ENCODE peak calls at places on chromosome 9, in five cellular contexts. H is Peyer's patch, K is transverse colon, O is right lobe of liver, D is A549. I is an unnamed sample. For H3K4me1, the result is how much of the 10 kb centered on the place peaks cover.

GRCh38 chr9:110555971-110556370 is 23.6 kb downstream of the SVEP1 start:
- DNase-seq in H (peak), K (peak), O (peak), D (peak), I (peak)

GRCh38 chr9:92763721-92764380 is 782 bp downstream of the BICD2 start:
- DNase-seq in H (peak), K (peak), O (peak), D (no peak), I (peak)

GRCh38 chr9:77014597-77015263 is 4.7 kb upstream of the FOXB2 start:
- DNase-seq in H (no peak), K (no peak), O (no peak), D (no peak), I (no peak)

GRCh38 chr9:109229682-109230081 is 62.6 kb upstream of the FRRS1L start:
- DNase-seq in H (no peak), K (no peak), O (no peak), D (no peak), I (no peak)

GRCh38 chr9:127521919-127522304 is 70.6 kb downstream of the LRSAM1 start:
- DNase-seq in H (no peak), K (no peak), O (no peak), D (no peak), I (peak)

GRCh38 chr9:108761530-108762347 is 94.0 kb downstream of the ACTL7B start:
- DNase-seq in H (peak), K (peak), O (peak), D (peak), I (peak)

GRCh38 chr9:32783168-32783891 is at the start of gene TMEM215:
- DNase-seq in H (no peak), K (no peak), O (peak), D (peak), I (no peak)

GRCh38 chr9:113426701-113427100 is 16.2 kb downstream of the C9orf43 start:
- DNase-seq in H (no peak), K (no peak), O (no peak), D (no peak), I (no peak)

GRCh38 chr9:110947645-110948044 is 90.6 kb downstream of the LPAR1 start:
- DNase-seq in H (no peak), K (no peak), O (no peak), D (no peak), I (no peak)

GRCh38 chr9:133333566-133333965 is 2.4 kb downstream of the SURF6 start:
- DNase-seq in H (peak), K (no peak), O (no peak), D (no peak), I (no peak)

GRCh38 chr9:13023498-13023897 is 248.7 kb downstream of the LURAP1L start:
- DNase-seq in H (no peak), K (no peak), O (no peak), D (no peak), I (no peak)

GRCh38 chr9:74777136-74777879 is 110.4 kb downstream of the TRPM6 start:
- DNase-seq in H (peak), K (peak), O (peak), D (peak), I (peak)

GRCh38 chr9:133959966-133960567 is 32.1 kb downstream of the VAV2 start:
- DNase-seq in H (no peak), K (no peak), O (peak), D (no peak), I (no peak)

GRCh38 chr9:97763884-97764283 is 66.7 kb upstream of the XPA start:
- DNase-seq in H (no peak), K (no peak), O (no peak), D (no peak), I (no peak)

GRCh38 chr9:72383978-72384709 is 19.1 kb upstream of the ZFAND5 start:
- DNase-seq in H (no peak), K (no peak), O (no peak), D (no peak), I (no peak)

GRCh38 chr9:96509848-96510247 is 59.9 kb downstream of the HABP4 start:
- DNase-seq in H (no peak), K (no peak), O (no peak), D (no peak), I (no peak)

GRCh38 chr9:121053544-121053943 is 3.5 kb upstream of the C5 start:
- DNase-seq in H (no peak), K (no peak), O (peak), D (no peak), I (peak)

GRCh38 chr9:1052119-1052907 is 2.2 kb downstream of the DMRT2 start:
- DNase-seq in H (no peak), K (no peak), O (no peak), D (no peak), I (no peak)

GRCh38 chr9:1049641-1050040 is 516 bp upstream of the DMRT2 start:
- DNase-seq in H (no peak), K (peak), O (no peak), D (no peak), I (no peak)

GRCh38 chr9:1052908-1053590 is 2.9 kb downstream of the DMRT2 start:
- DNase-seq in H (no peak), K (no peak), O (no peak), D (no peak), I (no peak)

GRCh38 chr9:1050125-1050895 is at the start of gene DMRT2:
- DNase-seq in H (peak), K (peak), O (peak), D (peak), I (peak)

GRCh38 chr9:1051286-1052118 is 1.3 kb downstream of the DMRT2 start:
- DNase-seq in H (no peak), K (peak), O (peak), D (peak), I (peak)
- H3K4me3 ChIP-seq in H (peak), K (peak), O (peak), D (peak), I (no peak)

DNA sequence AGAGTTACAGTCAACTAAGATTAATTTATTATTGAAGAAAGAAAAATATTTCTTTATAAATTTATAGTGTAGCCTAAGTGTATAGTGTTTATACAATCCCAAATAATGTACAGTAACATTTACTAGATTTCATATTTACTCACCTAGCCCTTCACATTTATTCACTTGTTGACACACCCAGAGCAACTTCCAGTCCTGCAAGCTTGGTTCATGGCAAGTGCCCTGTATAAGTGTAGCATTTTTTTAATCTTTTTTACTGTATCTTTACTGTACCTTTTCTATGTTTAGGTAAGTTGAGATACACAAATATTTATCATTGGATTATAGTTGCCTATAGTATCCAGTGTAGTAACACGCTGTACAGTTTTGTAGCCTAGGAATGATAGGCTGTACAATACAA is 119.9 kb downstream of the SPATA31D1 start:
- DNase-seq in H (no peak), K (no peak), O (no peak), D (no peak), I (no peak)
- TF ChIP-seq POLR2A in H (no peak), K (no peak), O (no peak), D (no peak), I (no peak)

DNA sequence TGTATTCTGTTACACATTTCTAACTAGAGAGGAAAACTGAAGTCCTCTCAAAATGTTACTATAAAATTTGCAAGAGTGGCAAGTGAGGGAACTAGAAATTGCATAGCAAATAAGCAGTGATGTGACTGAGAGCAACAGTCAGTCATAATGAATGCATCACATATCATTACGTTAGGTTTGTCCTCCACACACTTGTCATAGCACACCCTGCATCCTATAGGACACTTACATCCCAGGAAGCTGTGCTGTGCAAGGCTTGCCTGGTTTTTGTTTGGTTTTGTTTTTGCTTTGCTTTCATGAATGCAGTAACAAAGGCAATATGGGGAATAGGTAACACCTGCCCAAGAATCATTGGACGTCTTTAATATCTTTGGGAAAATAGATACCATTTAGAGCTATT is 10.8 kb downstream of the NFIB start:
- DNase-seq in H (no peak), K (no peak), O (no peak), D (no peak), I (no peak)
- H3K4me1 ChIP-seq in H (under half), K (under half), O (half or more), D (under half), I (half or more)

GRCh38 chr9:128770286-128770685 is 1.4 kb downstream of the ZER1 start:
- DNase-seq in H (no peak), K (no peak), O (no peak), D (no peak), I (no peak)
- H3K4me3 ChIP-seq in H (peak), K (no peak), O (peak), D (no peak), I (no peak)

DNA sequence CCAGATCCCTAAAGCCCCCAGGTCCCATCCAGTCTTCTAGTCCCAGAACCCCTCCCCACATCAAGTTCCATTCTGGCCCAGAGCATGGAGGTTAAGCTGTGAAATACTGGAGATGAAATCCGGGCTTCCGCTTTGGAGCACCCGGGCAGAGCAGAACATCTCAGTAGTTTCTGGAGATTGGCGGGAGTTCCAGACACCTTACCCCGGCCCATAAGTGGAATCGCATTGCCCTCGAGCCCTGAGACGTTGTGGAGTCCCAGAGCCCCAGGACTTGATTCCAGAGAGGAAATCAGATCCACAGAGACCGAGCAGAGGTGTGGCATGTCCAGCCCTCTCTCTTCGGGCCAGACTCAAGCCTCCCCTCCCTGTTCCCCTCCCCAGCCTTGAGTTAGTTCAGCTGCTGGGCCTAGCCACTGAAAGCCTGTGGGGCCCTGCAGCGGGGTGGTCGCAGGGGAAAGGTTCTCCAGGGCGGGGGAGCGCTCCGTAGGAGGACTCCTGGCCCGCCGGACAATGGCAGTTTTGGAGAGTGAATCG is 937 bp upstream of the PAX5 start:
- DNase-seq in H (no peak), K (no peak), O (no peak), D (no peak), I (no peak)
- TF ChIP-seq POLR2A in H (no peak), K (no peak), O (no peak), D (no peak), I (no peak)

GRCh38 chr9:123927625-123928308 is 2.2 kb downstream of the DENND1A start:
- DNase-seq in H (peak), K (peak), O (no peak), D (no peak), I (no peak)
- H3K4me1 ChIP-seq in H (under half), K (under half), O (under half), D (half or more), I (under half)

DNA sequence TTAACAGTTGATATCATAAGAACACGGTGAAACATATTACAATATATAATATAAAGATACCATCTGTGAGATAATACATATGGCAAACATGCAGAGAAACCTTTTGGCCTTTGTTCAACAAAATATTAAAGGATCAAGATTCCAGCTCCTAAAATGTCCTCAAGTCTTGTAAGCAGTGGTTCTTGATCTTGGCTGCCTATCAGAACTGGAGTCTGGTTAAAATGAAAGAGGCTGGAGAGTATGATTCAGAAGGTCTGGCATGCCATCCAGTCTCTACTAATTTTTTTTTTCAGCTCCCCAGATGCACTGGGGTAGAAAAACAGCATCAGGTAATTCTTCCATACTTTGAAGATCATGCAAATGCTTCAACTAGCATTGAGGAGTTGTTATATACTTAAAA is 83.2 kb downstream of the TNC start:
- DNase-seq in H (no peak), K (no peak), O (no peak), D (no peak), I (no peak)
- H3K4me3 ChIP-seq in H (no peak), K (no peak), O (no peak), D (no peak), I (no peak)

DNA sequence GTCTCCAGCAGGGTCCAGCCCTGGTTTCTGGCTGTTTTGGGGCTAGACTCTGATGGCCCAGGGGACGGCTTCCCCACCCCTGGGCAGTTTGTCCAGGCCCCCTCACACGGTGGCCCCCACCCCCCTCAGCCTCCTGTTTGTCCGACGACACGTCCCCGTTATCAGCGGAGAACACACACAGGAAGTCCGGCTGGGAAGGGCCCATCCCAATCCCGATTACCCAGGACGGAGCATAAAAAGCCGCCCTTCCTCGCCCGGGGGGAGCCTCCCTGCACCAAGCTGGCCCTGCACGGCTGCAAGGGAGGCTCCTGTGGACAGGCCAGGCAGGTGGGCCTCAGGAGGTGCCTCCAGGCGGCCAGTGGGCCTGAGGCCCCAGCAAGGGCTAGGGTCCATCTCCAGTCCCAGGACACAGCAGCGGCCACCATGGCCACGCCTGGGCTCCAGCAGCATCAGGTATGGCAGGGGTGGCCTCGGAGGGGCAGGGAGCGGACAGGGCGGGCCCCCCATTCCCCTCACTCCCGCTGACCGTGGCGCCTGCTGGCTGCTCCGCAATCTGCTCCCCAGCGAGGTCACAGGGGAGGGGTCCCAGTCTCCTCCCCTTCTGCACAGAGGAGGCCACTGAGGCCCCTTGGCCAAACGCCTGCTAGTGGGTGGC is at the start of gene EGFL7:
- DNase-seq in H (no peak), K (no peak), O (peak), D (no peak), I (peak)
- TF ChIP-seq POLR2A in H (peak), K (peak), O (peak), D (no peak), I (peak)